ENCODE peak calls at places on chromosomes 7 and 10, in ten cellular contexts. M, A, L, I, H, J, Z, D, O and S are unnamed samples.

GRCh38 chr10:110414563-110415309 is 83.0 kb upstream of the DUSP5 start:
- DNase-seq in M (no peak), A (peak), L (no peak), I (no peak), H (no peak), J (peak), Z (peak), D (peak), O (peak), S (peak)

GRCh38 chr7:98617051-98617959 is at the start of gene NPTX2:
- DNase-seq in M (no peak), A (no peak), L (no peak), I (peak), H (peak), J (no peak), Z (no peak), D (peak), O (no peak), S (peak)

GRCh38 chr7:67618569-67619543 is 622.2 kb downstream of the TYW1 start:
- DNase-seq in M (no peak), A (no peak), L (no peak), I (peak), H (no peak), J (no peak), Z (no peak), D (peak), O (no peak), S (no peak)

GRCh38 chr7:18384491-18385143 is 110.9 kb upstream of the HDAC9 start:
- DNase-seq in M (no peak), A (no peak), L (no peak), I (peak), H (no peak), J (no peak), Z (no peak), D (no peak), O (no peak), S (no peak)

GRCh38 chr7:116957874-116958273 is 4.6 kb downstream of the ST7 start:
- DNase-seq in M (no peak), A (no peak), L (no peak), I (no peak), H (no peak), J (peak), Z (no peak), D (no peak), O (no peak), S (no peak)

GRCh38 chr10:124478517-124478916 is 16.9 kb downstream of the LHPP start:
- DNase-seq in M (no peak), A (no peak), L (no peak), I (no peak), H (no peak), J (no peak), Z (no peak), D (no peak), O (no peak), S (no peak)

GRCh38 chr10:62054408-62054807 is 152.9 kb downstream of the ARID5B start:
- DNase-seq in M (no peak), A (no peak), L (no peak), I (no peak), H (no peak), J (no peak), Z (no peak), D (peak), O (no peak), S (no peak)

GRCh38 chr10:88791924-88792323 is 10.6 kb upstream of the LIPM start:
- DNase-seq in M (no peak), A (no peak), L (no peak), I (no peak), H (no peak), J (peak), Z (no peak), D (no peak), O (peak), S (no peak)

GRCh38 chr10:103693070-103693811 is 162.1 kb downstream of the SH3PXD2A start:
- DNase-seq in M (no peak), A (no peak), L (no peak), I (peak), H (peak), J (peak), Z (no peak), D (no peak), O (no peak), S (peak)

GRCh38 chr7:13790611-13791010 is 198.9 kb downstream of the ETV1 start:
- DNase-seq in M (no peak), A (no peak), L (no peak), I (no peak), H (no peak), J (no peak), Z (no peak), D (no peak), O (no peak), S (no peak)

GRCh38 chr10:114876602-114877300 is 55.2 kb downstream of the FHIP2A start:
- DNase-seq in M (no peak), A (peak), L (peak), I (peak), H (peak), J (peak), Z (peak), D (peak), O (peak), S (peak)

GRCh38 chr7:159108491-159108890 is 36.2 kb downstream of the VIPR2 start:
- DNase-seq in M (no peak), A (no peak), L (no peak), I (no peak), H (peak), J (no peak), Z (no peak), D (no peak), O (no peak), S (no peak)

GRCh38 chr10:77636286-77636966 is 1.2 kb downstream of the KCNMA1 start:
- DNase-seq in M (no peak), A (no peak), L (no peak), I (peak), H (no peak), J (no peak), Z (no peak), D (no peak), O (no peak), S (no peak)

GRCh38 chr7:80902716-80903308 is 16.0 kb downstream of the SEMA3C start:
- DNase-seq in M (no peak), A (no peak), L (no peak), I (no peak), H (no peak), J (no peak), Z (no peak), D (no peak), O (no peak), S (no peak)

GRCh38 chr7:66205736-66206080 is 574 bp downstream of the TPST1 start:
- DNase-seq in M (no peak), A (no peak), L (no peak), I (peak), H (no peak), J (no peak), Z (no peak), D (no peak), O (no peak), S (peak)

GRCh38 chr7:51316666-51317581 is at the start of gene COBL:
- DNase-seq in M (no peak), A (no peak), L (no peak), I (peak), H (peak), J (no peak), Z (no peak), D (peak), O (no peak), S (peak)

GRCh38 chr7:141674201-141674671 is 27.7 kb downstream of the DENND11 start:
- DNase-seq in M (no peak), A (no peak), L (peak), I (no peak), H (no peak), J (no peak), Z (no peak), D (peak), O (no peak), S (no peak)

GRCh38 chr7:43927810-43928209 is 1.6 kb downstream of the UBE2D4 start:
- DNase-seq in M (no peak), A (no peak), L (no peak), I (no peak), H (no peak), J (no peak), Z (no peak), D (no peak), O (no peak), S (no peak)

GRCh38 chr10:48526846-48527505 is 77.9 kb downstream of the ARHGAP22 start:
- DNase-seq in M (no peak), A (no peak), L (no peak), I (no peak), H (no peak), J (no peak), Z (no peak), D (no peak), O (no peak), S (no peak)

GRCh38 chr7:42193457-42194111 is 43.4 kb downstream of the GLI3 start:
- DNase-seq in M (no peak), A (no peak), L (peak), I (no peak), H (no peak), J (no peak), Z (no peak), D (no peak), O (no peak), S (no peak)

GRCh38 chr10:5252177-5253037 is 55.8 kb downstream of the AKR1C4 start:
- DNase-seq in M (no peak), A (no peak), L (no peak), I (no peak), H (no peak), J (no peak), Z (no peak), D (peak), O (no peak), S (no peak)

GRCh38 chr7:24959735-24960485 is 20.1 kb downstream of the OSBPL3 start:
- DNase-seq in M (no peak), A (no peak), L (no peak), I (no peak), H (no peak), J (no peak), Z (no peak), D (no peak), O (no peak), S (no peak)

GRCh38 chr7:73423519-73424485 is 9.8 kb upstream of the FZD9 start:
- DNase-seq in M (no peak), A (no peak), L (peak), I (no peak), H (no peak), J (no peak), Z (no peak), D (peak), O (no peak), S (no peak)